ENCODE peak calls at places on chromosomes 16 and 17, in ten cellular contexts. C is heart left ventricle, D is spleen, J is Peyer's patch, L is body of pancreas, B is transverse colon, M is stomach, G is GM12878, F is endothelial cell of umbilical vein, O is K562. T is an unnamed sample.

GRCh38 chr17:1947743-1948516 is 77.2 kb downstream of the RTN4RL1 start:
- DNase-seq in C (no peak), D (no peak), J (peak), L (no peak), B (no peak), M (no peak), G (no peak), F (no peak), O (no peak), T (no peak)

GRCh38 chr17:65987988-65988387 is 203.9 kb downstream of the CEP112 start:
- DNase-seq in C (no peak), D (no peak), J (no peak), L (no peak), B (peak), M (no peak), G (peak), F (peak), O (peak), T (no peak)

GRCh38 chr16:57196276-57196675 is 10.1 kb downstream of the RSPRY1 start:
- DNase-seq in C (no peak), D (no peak), J (no peak), L (no peak), B (no peak), M (no peak), G (no peak), F (no peak), O (no peak), T (no peak)

GRCh38 chr17:15996322-15996721 is 3.2 kb downstream of the ZSWIM7 start:
- DNase-seq in C (no peak), D (no peak), J (no peak), L (no peak), B (no peak), M (no peak), G (no peak), F (no peak), O (no peak), T (no peak)

GRCh38 chr16:10076037-10076436 is 106.2 kb downstream of the GRIN2A start:
- DNase-seq in C (no peak), D (no peak), J (no peak), L (no peak), B (no peak), M (no peak), G (no peak), F (no peak), O (no peak), T (no peak)

GRCh38 chr16:3266873-3267537 is 10.6 kb upstream of the MEFV start:
- DNase-seq in C (no peak), D (no peak), J (no peak), L (no peak), B (no peak), M (no peak), G (no peak), F (peak), O (peak), T (no peak)

GRCh38 chr17:67646472-67646871 is 71.3 kb upstream of the NOL11 start:
- DNase-seq in C (no peak), D (no peak), J (no peak), L (no peak), B (no peak), M (no peak), G (no peak), F (no peak), O (no peak), T (no peak)

GRCh38 chr16:75938818-75939217 is 212.5 kb upstream of the CPHXL start:
- DNase-seq in C (no peak), D (no peak), J (no peak), L (no peak), B (no peak), M (no peak), G (no peak), F (no peak), O (no peak), T (no peak)

GRCh38 chr17:65638221-65638940 is 76.9 kb upstream of the AXIN2 start:
- DNase-seq in C (no peak), D (no peak), J (no peak), L (no peak), B (no peak), M (peak), G (no peak), F (no peak), O (no peak), T (no peak)

GRCh38 chr16:13727943-13728342 is 192.0 kb upstream of the ERCC4 start:
- DNase-seq in C (no peak), D (no peak), J (no peak), L (no peak), B (no peak), M (no peak), G (no peak), F (no peak), O (no peak), T (no peak)

GRCh38 chr17:2982854-2983636 is 80.4 kb downstream of the OR1D5 start:
- DNase-seq in C (peak), D (peak), J (no peak), L (no peak), B (peak), M (no peak), G (no peak), F (no peak), O (peak), T (peak)

GRCh38 chr17:73420897-73421296 is 109.1 kb upstream of the CDC42EP4 start:
- DNase-seq in C (no peak), D (peak), J (no peak), L (no peak), B (no peak), M (no peak), G (no peak), F (no peak), O (peak), T (no peak)

GRCh38 chr16:53372942-53373871 is 61.1 kb upstream of the RBL2 start:
- DNase-seq in C (peak), D (peak), J (peak), L (peak), B (peak), M (peak), G (no peak), F (no peak), O (peak), T (no peak)

GRCh38 chr16:69012906-69013305 is 92.5 kb upstream of the HAS3 start:
- DNase-seq in C (no peak), D (no peak), J (no peak), L (no peak), B (no peak), M (no peak), G (no peak), F (no peak), O (no peak), T (no peak)

GRCh38 chr16:66382966-66383299 is 16.4 kb downstream of the CDH5 start:
- DNase-seq in C (no peak), D (no peak), J (no peak), L (no peak), B (no peak), M (no peak), G (no peak), F (peak), O (no peak), T (no peak)

GRCh38 chr16:17343028-17343427 is 127.7 kb downstream of the XYLT1 start:
- DNase-seq in C (no peak), D (peak), J (no peak), L (no peak), B (peak), M (no peak), G (peak), F (no peak), O (no peak), T (no peak)

GRCh38 chr17:33228548-33228947 is 64.5 kb downstream of the ASIC2 start:
- DNase-seq in C (no peak), D (no peak), J (no peak), L (no peak), B (no peak), M (no peak), G (no peak), F (peak), O (no peak), T (no peak)

GRCh38 chr16:78480588-78480987 is 381.1 kb downstream of the WWOX start:
- DNase-seq in C (no peak), D (no peak), J (no peak), L (no peak), B (no peak), M (no peak), G (no peak), F (no peak), O (no peak), T (no peak)

GRCh38 chr17:19619705-19620325 is 28.7 kb upstream of the ALDH3A2 start:
- DNase-seq in C (no peak), D (no peak), J (no peak), L (no peak), B (no peak), M (no peak), G (no peak), F (no peak), O (no peak), T (no peak)

GRCh38 chr17:2691965-2692780 is 19.4 kb downstream of the CLUH start:
- DNase-seq in C (peak), D (peak), J (peak), L (peak), B (no peak), M (no peak), G (no peak), F (no peak), O (no peak), T (no peak)

GRCh38 chr17:44105483-44105882 is 18.0 kb downstream of the HDAC5 start:
- DNase-seq in C (no peak), D (no peak), J (no peak), L (no peak), B (no peak), M (no peak), G (no peak), F (no peak), O (no peak), T (no peak)

GRCh38 chr17:47970725-47971511 is at the start of gene CDK5RAP3:
- DNase-seq in C (peak), D (peak), J (peak), L (peak), B (peak), M (peak), G (peak), F (peak), O (peak), T (peak)
- TF ChIP-seq POLR2A in C (peak), D (no peak), J (peak), L (peak), B (peak), M (peak), G (peak), F (peak), O (peak), T (peak)

GRCh38 chr17:39069114-39069756 is 82.2 kb downstream of the PLXDC1 start:
- DNase-seq in C (no peak), D (no peak), J (no peak), L (peak), B (no peak), M (no peak), G (no peak), F (peak), O (peak), T (no peak)
- TF ChIP-seq CTCF in C (peak), D (peak), J (peak), L (peak), B (peak), M (no peak), G (peak), F (peak), O (peak), T (peak)

GRCh38 chr16:1018447-1018846 is 36.9 kb downstream of the SOX8 start:
- DNase-seq in C (no peak), D (no peak), J (no peak), L (no peak), B (no peak), M (no peak), G (no peak), F (no peak), O (no peak), T (no peak)
- H3K27ac ChIP-seq in C (no peak), D (no peak), J (no peak), L (no peak), B (no peak), M (no peak), G (no peak), F (no peak), O (no peak), T (no peak)

GRCh38 chr16:85514601-85515318 is 98.4 kb upstream of the GSE1 start:
- DNase-seq in C (peak), D (no peak), J (no peak), L (peak), B (peak), M (peak), G (no peak), F (no peak), O (no peak), T (peak)
- TF ChIP-seq POLR2A in C (no peak), D (no peak), J (no peak), L (no peak), B (no peak), M (no peak), G (no peak), F (no peak), O (no peak), T (no peak)

GRCh38 chr16:82583415-82583814 is 43.4 kb upstream of the CDH13 start:
- DNase-seq in C (no peak), D (no peak), J (no peak), L (no peak), B (no peak), M (no peak), G (no peak), F (no peak), O (no peak), T (no peak)

GRCh38 chr16:82582971-82583370 is 43.8 kb upstream of the CDH13 start:
- DNase-seq in C (no peak), D (no peak), J (no peak), L (no peak), B (no peak), M (no peak), G (no peak), F (no peak), O (no peak), T (no peak)

GRCh38 chr16:82585675-82586074 is 41.1 kb upstream of the CDH13 start:
- DNase-seq in C (no peak), D (no peak), J (no peak), L (no peak), B (no peak), M (no peak), G (no peak), F (no peak), O (no peak), T (no peak)

GRCh38 chr16:82584553-82585152 is 42.1 kb upstream of the CDH13 start:
- DNase-seq in C (peak), D (no peak), J (no peak), L (no peak), B (no peak), M (no peak), G (no peak), F (no peak), O (no peak), T (no peak)

GRCh38 chr16:82580293-82580900 is 46.4 kb upstream of the CDH13 start:
- DNase-seq in C (no peak), D (no peak), J (no peak), L (no peak), B (no peak), M (peak), G (no peak), F (peak), O (no peak), T (no peak)
- TF ChIP-seq CTCF in C (peak), D (no peak), J (no peak), L (peak), B (no peak), M (no peak), G (peak), F (peak), O (no peak), T (no peak)

GRCh38 chr16:85423186-85423550 is 190.0 kb upstream of the GSE1 start:
- DNase-seq in C (peak), D (peak), J (no peak), L (no peak), B (no peak), M (no peak), G (no peak), F (no peak), O (no peak), T (no peak)

GRCh38 chr16:85421338-85422123 is 191.6 kb upstream of the GSE1 start:
- DNase-seq in C (peak), D (peak), J (no peak), L (peak), B (no peak), M (no peak), G (no peak), F (no peak), O (no peak), T (no peak)

GRCh38 chr16:85422374-85423185 is 190.5 kb upstream of the GSE1 start:
- DNase-seq in C (peak), D (peak), J (peak), L (peak), B (peak), M (peak), G (no peak), F (no peak), O (peak), T (peak)

GRCh38 chr16:85420501-85421337 is 192.4 kb upstream of the GSE1 start:
- DNase-seq in C (peak), D (peak), J (peak), L (peak), B (peak), M (peak), G (no peak), F (peak), O (peak), T (peak)

GRCh38 chr16:85422124-85422373 is 191.1 kb upstream of the GSE1 start:
- DNase-seq in C (no peak), D (no peak), J (no peak), L (peak), B (no peak), M (no peak), G (no peak), F (no peak), O (peak), T (no peak)
- H3K27ac ChIP-seq in C (no peak), D (no peak), J (peak), L (peak), B (peak), M (peak), G (no peak), F (no peak), O (no peak), T (no peak)

GRCh38 chr16:23375643-23376042 is 73.5 kb downstream of the SCNN1B start:
- DNase-seq in C (no peak), D (peak), J (no peak), L (no peak), B (no peak), M (no peak), G (no peak), F (no peak), O (no peak), T (no peak)
- TF ChIP-seq POLR2A in C (no peak), D (no peak), J (no peak), L (no peak), B (no peak), M (no peak), G (no peak), F (no peak), O (no peak), T (no peak)

GRCh38 chr17:4366312-4367063 is at the start of gene UBE2G1:
- DNase-seq in C (peak), D (peak), J (peak), L (peak), B (peak), M (peak), G (peak), F (peak), O (peak), T (peak)
- TF ChIP-seq CTCF in C (no peak), D (no peak), J (peak), L (peak), B (peak), M (no peak), G (peak), F (no peak), O (peak), T (no peak)

DNA sequence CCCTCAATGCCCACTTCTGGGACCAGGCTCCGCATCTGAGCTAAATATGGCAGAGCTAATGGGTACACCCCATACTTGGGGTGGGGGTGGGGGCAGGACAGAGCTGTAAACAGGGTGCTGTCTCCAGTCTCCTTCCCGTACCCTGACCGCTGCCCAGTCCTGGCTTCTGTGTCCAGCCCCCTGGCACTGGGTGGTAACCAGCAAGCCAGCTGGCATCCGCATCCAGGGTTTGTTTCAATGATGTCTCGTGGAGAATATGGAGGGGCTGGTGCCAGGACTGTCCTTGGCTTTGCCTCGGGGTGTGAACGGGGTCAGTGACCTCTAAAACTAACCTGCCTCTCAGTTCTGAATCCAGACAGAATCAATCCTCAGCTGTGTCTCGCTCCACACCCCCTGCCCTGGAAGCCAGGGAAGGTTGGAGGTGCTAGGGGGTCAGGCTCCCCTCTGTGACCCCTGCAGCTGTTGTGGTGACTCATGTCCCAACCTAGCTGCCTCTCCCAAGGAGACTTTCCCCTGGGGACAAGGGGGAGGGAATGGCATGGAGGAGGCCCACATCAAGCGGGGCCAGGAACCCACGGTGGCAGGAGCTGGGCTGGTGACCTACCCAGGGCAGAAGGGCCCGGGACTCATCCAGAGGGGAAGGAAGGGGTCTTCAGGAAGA is 1.5 kb upstream of the PNMT start:
- DNase-seq in C (peak), D (peak), J (no peak), L (no peak), B (no peak), M (no peak), G (no peak), F (no peak), O (peak), T (no peak)
- H3K27ac ChIP-seq in C (peak), D (no peak), J (peak), L (no peak), B (no peak), M (peak), G (no peak), F (no peak), O (peak), T (no peak)

GRCh38 chr16:84703671-84704070 is 3.9 kb downstream of the USP10 start:
- DNase-seq in C (no peak), D (no peak), J (no peak), L (no peak), B (no peak), M (no peak), G (no peak), F (no peak), O (no peak), T (no peak)

GRCh38 chr16:84704253-84704652 is 4.5 kb downstream of the USP10 start:
- DNase-seq in C (no peak), D (no peak), J (no peak), L (no peak), B (no peak), M (no peak), G (no peak), F (no peak), O (no peak), T (no peak)

GRCh38 chr16:84699147-84699711 is 571 bp upstream of the USP10 start:
- DNase-seq in C (no peak), D (no peak), J (no peak), L (no peak), B (peak), M (no peak), G (no peak), F (peak), O (peak), T (no peak)

GRCh38 chr16:84700518-84701277 is 898 bp downstream of the USP10 start:
- DNase-seq in C (no peak), D (no peak), J (no peak), L (peak), B (peak), M (no peak), G (no peak), F (peak), O (peak), T (no peak)

GRCh38 chr16:84699712-84700517 is at the start of gene USP10:
- DNase-seq in C (peak), D (peak), J (peak), L (peak), B (peak), M (peak), G (no peak), F (peak), O (peak), T (peak)
- TF ChIP-seq POLR2A in C (peak), D (no peak), J (no peak), L (no peak), B (peak), M (no peak), G (peak), F (no peak), O (peak), T (no peak)

T was measured in uterus.